ENCODE peak calls at places on chromosomes 4 and X, in four cellular contexts. Q is heart left ventricle, G is H9, H is neuronal stem cell. T is an unnamed sample.
A peak's percentile ranks its signal among the peaks of the same experiment; 100 is the strongest.

GRCh38 chr4:38675167-38676121 is 11.4 kb downstream of the KLF3 start:
- DNase-seq in G (peak; percentile 72), Q (no peak), H (peak; percentile 87), T (peak; percentile 87)

GRCh38 chrX:136162827-136163427 is 15.6 kb downstream of the FHL1 start:
- DNase-seq in Q (peak; percentile 70), G (peak; percentile 72), H (no peak), T (peak; percentile 66)

GRCh38 chrX:125894947-125895346 is 271.1 kb downstream of the DCAF12L2 start:
- DNase-seq in Q (no peak), G (no peak), H (no peak), T (no peak)

GRCh38 chr4:110533940-110534339 is 58.0 kb downstream of the ENPEP start:
- DNase-seq in G (no peak), H (no peak), Q (no peak), T (no peak)

GRCh38 chrX:135520022-135520552 is 373 bp upstream of the INTS6L start:
- DNase-seq in G (no peak), Q (no peak), H (no peak), T (no peak)

GRCh38 chr4:139873111-139873866 is 207.7 kb downstream of the MGST2 start:
- DNase-seq in H (no peak), Q (no peak), G (no peak), T (no peak)

GRCh38 chr4:116561717-116562116 is 523.7 kb downstream of the TRAM1L1 start:
- DNase-seq in H (no peak), Q (no peak), G (no peak), T (no peak)

GRCh38 chr4:15291133-15291532 is 136.7 kb upstream of the C1QTNF7 start:
- DNase-seq in H (no peak), Q (no peak), G (no peak), T (no peak)

GRCh38 chrX:1466971-1467561 is 14.4 kb upstream of the ASMTL start:
- DNase-seq in H (no peak), G (peak; percentile 28), Q (peak; percentile 58), T (no peak)

GRCh38 chrX:72307646-72308051 is 1.9 kb upstream of the CITED1 start:
- DNase-seq in G (no peak), Q (no peak), H (no peak), T (no peak)

GRCh38 chr4:76677571-76678326 is 220.2 kb downstream of the SOWAHB start:
- DNase-seq in Q (no peak), H (no peak), G (no peak), T (no peak)

GRCh38 chr4:76683154-76683553 is 214.8 kb downstream of the SOWAHB start:
- DNase-seq in Q (no peak), H (no peak), G (no peak), T (no peak)

GRCh38 chr4:76680934-76681333 is 217.0 kb downstream of the SOWAHB start:
- DNase-seq in H (no peak), Q (no peak), G (no peak), T (no peak)

GRCh38 chr4:76681996-76682395 is 215.9 kb downstream of the SOWAHB start:
- DNase-seq in H (no peak), G (no peak), Q (no peak), T (no peak)

GRCh38 chr4:76679691-76680090 is 218.3 kb downstream of the SOWAHB start:
- DNase-seq in H (no peak), Q (no peak), G (no peak), T (no peak)
- H3K27ac ChIP-seq in H (no peak overlapping the region), Q (no peak overlapping the region), G (no peak overlapping the region), T (no peak overlapping the region)

DNA sequence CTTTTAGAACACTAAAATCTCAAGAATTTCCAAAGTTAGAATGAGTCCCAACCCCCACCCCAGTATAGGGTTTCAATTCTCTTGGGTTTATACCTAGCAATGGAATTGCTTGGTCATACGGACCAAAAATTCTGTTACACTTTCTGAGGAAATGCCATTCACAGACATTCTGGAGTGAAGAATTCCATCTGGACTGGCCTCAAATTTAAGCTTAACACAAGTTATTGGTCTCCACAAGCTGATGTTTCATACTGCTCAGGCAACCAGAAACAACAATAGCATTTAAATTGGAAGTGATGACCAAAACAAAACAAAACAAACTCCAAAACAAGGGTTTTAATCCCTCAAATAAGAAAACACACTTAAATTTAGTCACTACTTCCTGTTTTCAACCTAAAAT is 51.1 kb downstream of the GPC4 start:
- DNase-seq in G (no peak), H (no peak), Q (no peak), T (no peak)
- H3K27ac ChIP-seq in G (no peak overlapping the region), H (no peak overlapping the region), Q (peak overlapping the region; percentile 13), T (no peak overlapping the region)

DNA sequence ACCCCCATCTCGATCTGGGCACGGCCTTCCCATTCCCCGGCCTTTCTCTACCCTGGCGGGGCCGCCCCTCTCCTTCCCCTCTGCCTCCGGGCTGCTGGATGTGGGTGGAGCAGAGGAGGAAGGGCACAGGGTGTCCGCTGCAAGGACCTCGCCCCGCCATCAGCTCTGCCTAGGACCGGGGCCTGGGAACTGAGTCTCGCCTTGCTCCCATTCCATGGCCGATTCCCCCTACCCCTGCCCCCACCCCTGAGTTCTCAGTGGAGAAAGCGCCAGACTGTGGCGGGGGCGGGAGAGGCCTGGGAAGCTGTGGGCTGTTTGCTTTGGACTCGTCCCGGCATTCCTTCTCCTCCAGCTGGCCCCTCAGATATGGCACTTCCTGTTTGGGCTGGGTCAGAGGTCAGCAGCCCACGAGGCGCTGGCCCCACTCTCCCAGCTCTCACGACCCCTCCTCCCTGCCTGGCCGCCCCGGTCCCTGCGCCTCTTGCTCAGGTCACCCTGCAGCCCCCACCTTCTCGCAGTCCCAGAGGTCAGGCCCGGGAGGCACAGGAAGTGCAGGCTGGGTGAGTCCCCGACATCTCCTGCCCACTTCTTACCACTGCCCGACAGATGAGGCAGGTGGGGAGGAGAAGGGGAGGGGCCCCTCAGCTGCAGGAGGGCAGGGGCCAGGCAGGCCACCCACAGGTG is 6.4 kb upstream of the BGN start:
- DNase-seq in Q (peak; percentile 77), G (no peak), H (no peak), T (peak; percentile 56)
- H3K27ac ChIP-seq in Q (peak overlapping the region; percentile 86), G (no peak overlapping the region), H (no peak overlapping the region), T (peak overlapping the region; percentile 59)

GRCh38 chr4:89994176-89994873 is 99.7 kb downstream of the MMRN1 start:
- DNase-seq in G (no peak), H (no peak), Q (no peak), T (no peak)

GRCh38 chr4:89997171-89997704 is 102.6 kb downstream of the MMRN1 start:
- DNase-seq in H (no peak), G (no peak), Q (no peak), T (no peak)

GRCh38 chr4:89995824-89996223 is 101.2 kb downstream of the MMRN1 start:
- DNase-seq in H (no peak), Q (no peak), G (no peak), T (no peak)

GRCh38 chr4:89992744-89993143 is 98.1 kb downstream of the MMRN1 start:
- DNase-seq in G (no peak), Q (no peak), H (no peak), T (no peak)

DNA sequence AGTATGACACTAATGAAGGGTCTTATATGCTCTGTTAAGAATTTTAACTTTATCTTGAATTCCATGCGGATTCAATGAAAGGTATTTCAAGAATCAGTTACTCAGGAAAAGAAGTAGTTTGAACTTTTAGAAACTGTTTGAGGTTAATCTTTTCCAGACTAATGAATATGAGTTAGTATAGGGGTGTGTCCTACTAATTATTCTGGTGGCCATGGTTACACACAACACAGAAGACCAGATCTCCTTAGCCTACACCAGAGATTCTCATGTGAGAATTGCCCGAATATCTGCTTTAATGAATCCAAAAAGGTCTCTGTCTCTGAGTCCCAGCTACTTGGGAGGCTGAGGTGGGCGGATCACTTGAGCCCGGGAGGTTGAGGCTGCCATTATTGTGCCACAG is 100.4 kb downstream of the MMRN1 start:
- DNase-seq in H (no peak), Q (no peak), G (no peak), T (no peak)
- H3K27ac ChIP-seq in H (no peak overlapping the region), Q (no peak overlapping the region), G (no peak overlapping the region), T (no peak overlapping the region)

T was measured in WERI-Rb-1.